ENCODE peak calls at places on chromosomes 16 and 17, in five cellular contexts. G is right cardiac atrium, U is upper lobe of left lung, S is endodermal cell, N is SJSA1. V is an unnamed sample.

GRCh38 chr16:57795431-57795878 is 6.8 kb downstream of the KIFC3 start:
- DNase-seq in N (no peak), S (peak), G (no peak), U (peak), V (no peak)

GRCh38 chr17:43661699-43662431 is at the start of gene MEOX1:
- DNase-seq in N (no peak), S (peak), G (no peak), U (no peak), V (no peak)

GRCh38 chr17:73072254-73072962 is 20.1 kb downstream of the SLC39A11 start:
- DNase-seq in G (no peak), S (no peak), U (no peak), N (no peak), V (no peak)

GRCh38 chr17:37493249-37494027 is 3.7 kb downstream of the DUSP14 start:
- DNase-seq in S (no peak), N (peak), G (no peak), U (no peak), V (no peak)

GRCh38 chr17:9032583-9032982 is 11.3 kb downstream of the NTN1 start:
- DNase-seq in N (no peak), U (no peak), G (no peak), S (peak), V (no peak)

GRCh38 chr17:44327715-44328449 is 3.3 kb upstream of the SLC25A39 start:
- DNase-seq in U (no peak), N (no peak), S (no peak), G (no peak), V (no peak)

GRCh38 chr16:19085679-19086200 is 18.3 kb downstream of the COQ7 start:
- DNase-seq in S (no peak), G (no peak), N (no peak), U (no peak), V (no peak)

GRCh38 chr16:12625068-12625467 is 178.6 kb downstream of the CPPED1 start:
- DNase-seq in G (no peak), N (no peak), U (no peak), S (peak), V (no peak)

GRCh38 chr17:77555741-77556291 is 402.7 kb upstream of the TNRC6C start:
- DNase-seq in N (no peak), U (no peak), G (peak), S (no peak), V (no peak)

GRCh38 chr17:8672326-8672725 is 41.8 kb upstream of the MYH10 start:
- DNase-seq in U (no peak), G (no peak), S (no peak), N (no peak), V (no peak)

GRCh38 chr16:49620158-49620867 is 235.6 kb downstream of the ZNF423 start:
- DNase-seq in G (peak), U (no peak), N (peak), S (peak), V (no peak)

GRCh38 chr17:78227455-78227916 is 3.9 kb upstream of the TMEM235 start:
- DNase-seq in U (no peak), G (no peak), N (no peak), S (no peak), V (peak)

GRCh38 chr16:81599034-81599744 is 154.6 kb downstream of the CMIP start:
- DNase-seq in S (no peak), U (peak), N (no peak), G (no peak), V (no peak)

GRCh38 chr16:77194295-77195231 is 3.6 kb downstream of the MON1B start:
- DNase-seq in N (no peak), G (no peak), U (no peak), S (no peak), V (no peak)

GRCh38 chr17:59451706-59452105 is 113.7 kb upstream of the DHX40 start:
- DNase-seq in U (no peak), G (no peak), S (peak), N (no peak), V (no peak)

GRCh38 chr16:31874354-31875111 is 926 bp downstream of the ZNF267 start:
- DNase-seq in U (peak), S (no peak), N (peak), G (no peak), V (no peak)

GRCh38 chr17:8821446-8822105 is 22.4 kb upstream of the MFSD6L start:
- DNase-seq in N (no peak), G (no peak), U (no peak), S (peak), V (no peak)

GRCh38 chr17:79922798-79923197 is 83.6 kb upstream of the CBX4 start:
- DNase-seq in S (no peak), U (no peak), G (peak), N (no peak), V (no peak)

GRCh38 chr16:71846443-71846842 is 667 bp downstream of the ATXN1L start:
- DNase-seq in N (no peak), G (no peak), S (peak), U (no peak), V (no peak)

GRCh38 chr16:88639231-88640038 is 1.1 kb downstream of the IL17C start:
- DNase-seq in U (peak), G (peak), N (no peak), S (peak), V (no peak)

GRCh38 chr16:25691519-25692091 is at the start of gene HS3ST4:
- DNase-seq in S (peak), N (no peak), U (no peak), G (peak), V (no peak)

GRCh38 chr16:81204794-81205680 is 33.5 kb upstream of the BCO1 start:
- DNase-seq in S (peak), G (no peak), N (peak), U (no peak), V (no peak)

GRCh38 chr17:39036009-39036408 is 68.8 kb upstream of the FBXO47 start:
- DNase-seq in G (no peak), S (no peak), U (no peak), N (no peak), V (no peak)

GRCh38 chr16:81836279-81837054 is 57.4 kb downstream of the PLCG2 start:
- DNase-seq in G (no peak), N (no peak), S (no peak), U (no peak), V (no peak)

GRCh38 chr16:50185005-50185505 is 31.9 kb downstream of the TENT4B start:
- DNase-seq in G (no peak), N (no peak), S (no peak), U (no peak), V (no peak)

GRCh38 chr16:74695450-74696422 is 4.9 kb downstream of the MLKL start:
- DNase-seq in U (peak), G (peak), N (peak), S (peak), V (peak)

GRCh38 chr16:85207357-85207921 is 95.2 kb upstream of the CIBAR2 start:
- DNase-seq in G (peak), N (no peak), S (no peak), U (no peak), V (no peak)

GRCh38 chr17:39175695-39176093 is 9.7 kb upstream of the ARL5C start:
- DNase-seq in U (no peak), G (no peak), S (peak), N (no peak), V (no peak)

GRCh38 chr16:3467920-3468319 is 24.4 kb downstream of the NAA60 start:
- DNase-seq in S (no peak), G (no peak), N (no peak), U (no peak), V (no peak)

GRCh38 chr17:49696233-49696761 is 11.5 kb downstream of the SLC35B1 start:
- DNase-seq in U (peak), S (no peak), G (no peak), N (no peak), V (no peak)

GRCh38 chr17:49694847-49695697 is 12.7 kb downstream of the SLC35B1 start:
- DNase-seq in S (peak), N (peak), U (peak), G (peak), V (no peak)

GRCh38 chr17:49698005-49698404 is 9.8 kb downstream of the SLC35B1 start:
- DNase-seq in S (no peak), G (no peak), U (no peak), N (no peak), V (no peak)

GRCh38 chr17:49692751-49693150 is 14.9 kb upstream of the SPOP start:
- DNase-seq in S (peak), U (no peak), G (no peak), N (no peak), V (no peak)

DNA sequence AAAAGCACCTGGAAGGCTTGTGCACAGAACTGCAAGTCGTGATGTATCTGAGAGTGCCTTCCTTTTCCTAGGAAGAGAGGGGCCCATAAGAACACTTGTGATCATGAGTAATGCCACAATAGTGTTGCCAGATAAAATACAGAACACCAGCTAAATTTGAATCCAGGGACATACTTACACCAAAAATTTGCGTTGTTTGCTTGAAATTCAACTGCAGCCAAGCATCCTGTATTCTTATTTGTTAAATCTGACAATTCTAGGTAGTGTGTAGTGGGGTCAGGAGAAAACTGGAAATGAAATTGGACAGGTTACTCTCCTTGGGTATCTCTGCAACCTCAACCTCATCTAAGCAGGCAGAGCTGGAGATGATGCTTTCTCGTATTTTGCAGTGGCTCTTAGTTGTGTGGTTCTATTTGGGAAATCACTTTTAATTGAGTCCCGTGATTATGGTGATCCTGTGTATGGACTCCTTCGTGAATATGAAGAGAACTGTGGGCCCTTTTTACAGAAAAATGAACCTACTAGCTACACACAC is 12.0 kb downstream of the SLC35B1 start:
- DNase-seq in S (no peak), N (no peak), G (no peak), U (no peak), V (no peak)
- H3K27ac ChIP-seq in S (no peak), N (no peak), G (no peak), U (peak), V (no peak)

GRCh38 chr16:624522-625401 is 6.0 kb upstream of the WFIKKN1 start:
- DNase-seq in S (no peak), G (peak), U (no peak), N (no peak), V (no peak)

GRCh38 chr16:626787-627457 is 3.9 kb upstream of the WFIKKN1 start:
- DNase-seq in N (peak), U (no peak), S (no peak), G (peak), V (peak)

GRCh38 chr16:627458-628239 is 3.1 kb upstream of the WFIKKN1 start:
- DNase-seq in G (peak), N (no peak), U (peak), S (no peak), V (no peak)

GRCh38 chr16:626174-626765 is 4.5 kb upstream of the WFIKKN1 start:
- DNase-seq in G (no peak), S (no peak), U (no peak), N (no peak), V (no peak)

GRCh38 chr16:625402-626173 is 5.2 kb upstream of the WFIKKN1 start:
- DNase-seq in G (peak), S (no peak), N (no peak), U (no peak), V (no peak)
- H3K27ac ChIP-seq in G (no peak), S (no peak), N (no peak), U (no peak), V (no peak)

GRCh38 chr17:74215332-74215727 is 2.0 kb downstream of the TTYH2 start:
- DNase-seq in S (no peak), U (no peak), G (peak), N (no peak), V (peak)
- H3K27ac ChIP-seq in S (no peak), U (no peak), G (peak), N (no peak), V (peak)

DNA sequence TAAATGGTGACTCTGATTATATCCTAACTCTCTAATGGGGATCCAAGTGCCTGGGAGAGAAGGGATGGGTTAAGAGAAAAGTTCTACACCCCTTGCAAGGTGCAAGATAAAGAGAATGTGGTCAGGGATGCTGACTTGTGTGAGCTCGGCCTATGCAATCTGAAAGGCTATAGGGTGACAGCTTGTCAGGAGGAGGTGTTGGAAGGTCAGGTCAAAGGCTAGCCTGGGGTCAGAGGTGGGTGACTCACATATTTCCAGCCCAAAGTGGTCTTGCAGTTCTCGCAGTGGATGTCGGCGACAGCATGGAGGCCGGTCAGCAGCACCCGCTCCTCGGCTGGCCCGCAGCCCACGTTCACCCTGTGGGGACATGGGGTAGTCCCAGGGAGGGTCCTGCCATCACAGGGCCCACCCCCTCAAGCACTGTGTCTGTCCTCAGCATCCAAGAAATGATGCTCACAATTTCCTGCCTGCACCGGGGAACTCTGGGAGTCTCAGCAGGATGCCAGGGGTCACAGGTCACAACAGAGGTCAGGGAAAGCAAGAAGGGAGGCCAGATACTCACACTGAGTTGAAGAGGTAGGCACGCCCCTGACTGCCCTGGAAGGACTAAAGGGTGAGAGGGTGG is 1.4 kb downstream of the YPEL3 start:
- DNase-seq in S (no peak), U (no peak), G (peak), N (no peak), V (no peak)
- H3K27ac ChIP-seq in S (no peak), U (peak), G (peak), N (no peak), V (peak)

DNA sequence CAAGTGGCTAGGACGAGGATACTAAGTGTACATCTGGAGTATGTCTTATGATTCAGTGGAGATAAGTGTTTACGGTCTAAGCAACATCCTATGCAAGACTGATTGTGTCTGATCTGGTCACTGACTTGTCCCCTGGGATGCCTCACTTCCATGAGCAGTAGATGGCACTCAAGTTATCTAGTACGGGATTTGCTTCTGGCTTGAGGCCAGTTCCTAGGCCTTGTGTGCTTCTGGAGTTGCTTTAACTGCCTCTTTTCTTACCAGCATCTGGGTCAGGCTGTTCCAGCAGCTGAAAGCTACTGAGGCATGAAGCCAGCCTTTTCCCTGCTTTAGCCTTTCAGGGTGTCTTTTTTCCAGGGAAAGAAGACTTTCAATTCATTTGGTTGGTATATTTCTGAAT is 23.0 kb downstream of the SUPT6H start:
- DNase-seq in N (no peak), S (no peak), U (no peak), G (no peak), V (peak)
- H3K27ac ChIP-seq in N (no peak), S (no peak), U (no peak), G (no peak), V (peak)

GRCh38 chr17:76536511-76537287 is 810 bp downstream of the CYGB start:
- DNase-seq in N (no peak), S (no peak), G (no peak), U (no peak), V (no peak)
- H3K27ac ChIP-seq in N (no peak), S (no peak), G (peak), U (peak), V (no peak)

GRCh38 chr17:56675876-56676660 is 82.6 kb downstream of the NOG start:
- DNase-seq in N (no peak), S (no peak), U (no peak), G (no peak), V (no peak)
- H3K27ac ChIP-seq in N (no peak), S (no peak), U (no peak), G (no peak), V (no peak)

GRCh38 chr17:81287155-81287554 is 8.0 kb downstream of the SLC38A10 start:
- DNase-seq in G (peak), U (no peak), N (no peak), S (no peak), V (no peak)

GRCh38 chr17:81285894-81286293 is 9.2 kb downstream of the SLC38A10 start:
- DNase-seq in N (no peak), U (no peak), G (peak), S (no peak), V (no peak)

GRCh38 chr17:81286491-81287145 is 8.5 kb downstream of the SLC38A10 start:
- DNase-seq in U (no peak), G (peak), S (no peak), N (no peak), V (no peak)

GRCh38 chr17:81282876-81283275 is 12.2 kb downstream of the SLC38A10 start:
- DNase-seq in N (no peak), U (no peak), G (peak), S (no peak), V (no peak)

GRCh38 chr17:81285179-81285878 is 9.8 kb downstream of the SLC38A10 start:
- DNase-seq in U (peak), S (no peak), N (no peak), G (peak), V (peak)
- H3K27ac ChIP-seq in U (peak), S (peak), N (no peak), G (peak), V (peak)

DNA sequence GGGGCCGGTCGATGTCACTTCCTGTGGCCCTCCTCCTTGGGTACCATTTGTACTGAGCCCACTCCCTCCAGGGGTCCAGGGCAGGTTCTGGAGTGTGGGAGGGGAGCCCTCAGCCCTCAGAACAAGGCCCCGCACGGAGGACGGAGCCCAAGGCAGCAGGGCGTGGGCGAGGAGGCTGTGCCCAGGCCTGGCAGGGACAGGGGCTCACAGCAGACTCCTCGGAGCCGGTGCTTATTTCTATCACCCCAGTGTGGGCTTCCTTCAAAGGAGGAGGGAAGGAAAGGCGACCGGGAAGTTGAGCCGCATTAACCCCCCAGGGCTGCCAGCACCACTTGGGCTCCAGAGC is 54.0 kb downstream of the ABR start:
- DNase-seq in S (no peak), G (no peak), N (no peak), U (no peak), V (no peak)
- H3K27ac ChIP-seq in S (no peak), G (no peak), N (no peak), U (no peak), V (no peak)

GRCh38 chr17:50207792-50208567 is 6.5 kb upstream of the COL1A1 start:
- DNase-seq in S (peak), N (no peak), G (no peak), U (no peak), V (no peak)
- H3K27ac ChIP-seq in S (no peak), N (no peak), G (no peak), U (no peak), V (no peak)

V was measured in substantia nigra.